ENCODE peak calls at places on chromosomes 7 and 10, in eight cellular contexts. K, O, B, G, Z, V, Q and T are unnamed samples.

GRCh38 chr7:113379746-113380145 is 261.4 kb upstream of the SMIM30 start:
- DNase-seq in K (no peak), O (no peak), G (no peak), V (no peak), Q (no peak), B (no peak), Z (no peak), T (peak)

GRCh38 chr7:155259791-155260497 is 37.7 kb upstream of the INSIG1 start:
- DNase-seq in G (no peak), Z (no peak), Q (no peak), K (no peak), O (peak), V (no peak), B (no peak), T (no peak)

GRCh38 chr10:113945075-113945686 is 90.7 kb downstream of the NHLRC2 start:
- DNase-seq in Q (peak), Z (no peak), V (no peak), O (no peak), G (no peak), K (no peak), B (no peak), T (no peak)

GRCh38 chr10:1170867-1171180 is 114.6 kb downstream of the WDR37 start:
- DNase-seq in B (no peak), O (peak), Q (no peak), K (no peak), Z (no peak), G (no peak), V (no peak), T (no peak)

GRCh38 chr10:132883391-132883881 is 58.9 kb downstream of the CFAP46 start:
- DNase-seq in V (no peak), O (peak), G (no peak), Z (no peak), K (no peak), B (no peak), Q (no peak), T (no peak)

GRCh38 chr10:19592276-19592675 is 224.0 kb upstream of the PLXDC2 start:
- DNase-seq in Q (peak), V (no peak), K (no peak), Z (no peak), B (no peak), O (no peak), G (no peak), T (no peak)

GRCh38 chr10:9081253-9081652 is 1026.8 kb downstream of the GATA3 start:
- DNase-seq in O (no peak), B (no peak), G (no peak), K (no peak), V (no peak), Z (no peak), Q (no peak), T (no peak)

GRCh38 chr10:15954188-15954587 is 93.9 kb upstream of the MINDY3 start:
- DNase-seq in O (no peak), Z (no peak), G (no peak), K (no peak), B (no peak), V (no peak), Q (no peak), T (no peak)

GRCh38 chr7:90918303-90918702 is 322.2 kb downstream of the CDK14 start:
- DNase-seq in B (no peak), Z (no peak), Q (no peak), G (no peak), V (no peak), O (no peak), K (no peak), T (peak)

GRCh38 chr7:82221152-82221674 is 222.4 kb downstream of the CACNA2D1 start:
- DNase-seq in Z (no peak), V (no peak), Q (no peak), O (no peak), B (no peak), G (no peak), K (no peak), T (no peak)

GRCh38 chr10:85847085-85847484 is 519.5 kb downstream of the GRID1 start:
- DNase-seq in V (no peak), B (no peak), O (no peak), K (no peak), Z (no peak), G (no peak), Q (no peak), T (no peak)

GRCh38 chr7:26399309-26399610 is 107.6 kb downstream of the SNX10 start:
- DNase-seq in V (no peak), G (no peak), Z (no peak), Q (peak), K (no peak), O (no peak), B (no peak), T (no peak)

GRCh38 chr7:124310934-124311390 is 278.1 kb upstream of the TMEM229A start:
- DNase-seq in V (no peak), K (no peak), G (no peak), B (no peak), Z (no peak), O (no peak), Q (no peak), T (no peak)

GRCh38 chr7:150876817-150877526 is 24.7 kb downstream of the AOC1 start:
- DNase-seq in V (peak), B (peak), K (peak), Q (peak), G (peak), Z (peak), O (no peak), T (no peak)

GRCh38 chr7:7793921-7794320 is 75.5 kb upstream of the RPA3 start:
- DNase-seq in G (no peak), Z (no peak), Q (no peak), K (no peak), V (no peak), B (no peak), O (no peak), T (no peak)

GRCh38 chr7:121369462-121369861 is 26.6 kb downstream of the FAM3C start:
- DNase-seq in K (no peak), G (no peak), B (peak), Z (no peak), V (no peak), Q (peak), O (no peak), T (no peak)

GRCh38 chr10:36621346-36621745 is 504.1 kb upstream of the ANKRD30A start:
- DNase-seq in V (no peak), O (no peak), Q (peak), K (no peak), G (no peak), Z (no peak), B (no peak), T (no peak)